ENCODE peak calls at places on chromosome 15, in ten cellular contexts. Y is CD4-positive, alpha-beta T cell; H is DMS 273 treated with DMSO at 0.1 percent for 48 hours; O is cardiac fibroblast; E is SIG-M5; L is activated naive CD8-positive, alpha-beta T cell treated with anti-CD3 and anti-CD28 coated beads, Interleukin-2, amount 10 ng/mL, durations not matched to agents 7 days and 5 days; B is glutamatergic neuron; S is GM04504; T is GOT3; V is amniotic stem cell. R is an unnamed sample.

GRCh38 chr15:63501256-63502089 is 2.9 kb upstream of the USP3 start:
- DNase-seq in O (peak; percentile 98), B (peak; percentile 42), S (peak; percentile 80), L (peak; percentile 54), H (no peak), T (peak; percentile 15), Y (no peak), V (peak; percentile 67), E (no peak), R (peak; percentile 93)

GRCh38 chr15:81813215-81813614 is 232.6 kb downstream of the MEX3B start:
- DNase-seq in S (no peak), V (no peak), L (no peak), H (no peak), B (no peak), E (no peak), O (no peak), T (no peak), Y (no peak), R (no peak)

GRCh38 chr15:31452595-31453557 is 126.2 kb downstream of the KLF13 start:
- DNase-seq in Y (no peak), O (no peak), H (no peak), E (no peak), B (no peak), V (no peak), L (no peak), T (no peak), S (no peak), R (no peak)

GRCh38 chr15:92914768-92915221 is 14.7 kb downstream of the CHD2 start:
- DNase-seq in H (no peak), O (no peak), B (no peak), S (no peak), V (no peak), L (no peak), Y (no peak), T (no peak), E (no peak), R (no peak)

GRCh38 chr15:57118013-57118799 is 199.8 kb downstream of the TCF12 start:
- DNase-seq in L (no peak), E (no peak), S (no peak), T (no peak), H (no peak), V (no peak), Y (no peak), B (no peak), O (peak; percentile 45), R (peak; percentile 11)

GRCh38 chr15:84151205-84151931 is 84.2 kb upstream of the GOLGA6L4 start:
- DNase-seq in B (no peak), E (no peak), T (no peak), O (peak; percentile 10), Y (no peak), L (no peak), H (no peak), S (no peak), V (no peak), R (peak; percentile 2)

GRCh38 chr15:74243431-74243830 is 7.3 kb downstream of the CCDC33 start:
- DNase-seq in V (no peak), L (no peak), S (no peak), T (no peak), B (no peak), O (no peak), Y (no peak), E (no peak), H (no peak), R (no peak)

GRCh38 chr15:57789225-57789624 is 82.7 kb downstream of the POLR2M start:
- DNase-seq in E (no peak), S (no peak), V (no peak), L (no peak), O (peak; percentile 74), B (no peak), Y (no peak), H (no peak), T (no peak), R (no peak)

GRCh38 chr15:57626713-57627440 is 35.2 kb downstream of the MYZAP start:
- DNase-seq in T (no peak), E (no peak), S (no peak), Y (no peak), H (no peak), O (no peak), B (no peak), V (no peak), L (no peak), R (no peak)

GRCh38 chr15:77042245-77042644 is 28.7 kb downstream of the TSPAN3 start:
- DNase-seq in E (no peak), Y (no peak), S (no peak), B (no peak), T (no peak), L (no peak), V (no peak), O (no peak), H (no peak), R (no peak)

GRCh38 chr15:35784745-35785144 is 238.8 kb upstream of the DPH6 start:
- DNase-seq in E (no peak), O (peak; percentile 6), V (no peak), L (no peak), S (no peak), T (no peak), Y (no peak), B (no peak), H (no peak), R (no peak)

GRCh38 chr15:84633311-84634227 is 20.5 kb downstream of the WDR73 start:
- DNase-seq in T (peak; percentile 10), S (peak; percentile 52), H (no peak), Y (peak; percentile 60), O (peak; percentile 79), V (peak; percentile 47), B (peak; percentile 79), L (peak; percentile 80), E (no peak), R (peak; percentile 73)

GRCh38 chr15:39624806-39625205 is 43.9 kb downstream of the THBS1 start:
- DNase-seq in H (no peak), Y (peak; percentile 54), O (peak; percentile 94), S (peak; percentile 83), T (no peak), E (no peak), V (peak; percentile 46), B (no peak), L (peak; percentile 65), R (peak; percentile 92)

GRCh38 chr15:68334661-68335124 is 57.1 kb downstream of the FEM1B start:
- DNase-seq in E (no peak), B (no peak), O (peak; percentile 63), S (peak; percentile 58), H (no peak), L (no peak), Y (no peak), V (no peak), T (no peak), R (peak; percentile 78)

GRCh38 chr15:57334257-57334656 is 42.0 kb upstream of the CGNL1 start:
- DNase-seq in Y (no peak), V (no peak), T (no peak), L (no peak), B (no peak), S (no peak), E (no peak), H (no peak), O (peak; percentile 54), R (no peak)

GRCh38 chr15:59723686-59724336 is 34.7 kb upstream of the BNIP2 start:
- DNase-seq in S (no peak), H (no peak), E (no peak), T (no peak), V (no peak), Y (no peak), L (no peak), O (no peak), B (no peak), R (no peak)

GRCh38 chr15:69316281-69316680 is 17.6 kb downstream of the PAQR5 start:
- DNase-seq in E (no peak), O (no peak), Y (no peak), B (no peak), H (no peak), T (no peak), L (no peak), S (no peak), V (no peak), R (no peak)

GRCh38 chr15:61041886-61042285 is 187.2 kb downstream of the RORA start:
- DNase-seq in L (no peak), E (no peak), T (no peak), H (no peak), O (no peak), Y (no peak), S (no peak), V (no peak), B (no peak), R (no peak)

GRCh38 chr15:39695793-39696192 is 86.8 kb downstream of the FSIP1 start:
- DNase-seq in O (no peak), V (no peak), S (no peak), H (no peak), L (no peak), B (no peak), E (no peak), Y (no peak), T (no peak), R (no peak)

GRCh38 chr15:68704496-68705021 is 116.1 kb downstream of the ANP32A start:
- DNase-seq in B (no peak), H (peak; percentile 14), S (no peak), Y (no peak), O (peak; percentile 90), L (no peak), E (no peak), V (no peak), T (no peak), R (no peak)

GRCh38 chr15:70244978-70245542 is 147.3 kb upstream of the TLE3 start:
- DNase-seq in L (no peak), O (no peak), Y (no peak), T (no peak), V (no peak), S (no peak), E (no peak), B (no peak), H (no peak), R (no peak)